ENCODE peak calls at places on chromosomes 12 and 14, in nine cellular contexts. One of them, this sample, is unnamed.

GRCh38 chr12:20004951-20005350 is 363.4 kb upstream of the PDE3A start:
- DNase-seq in tibial nerve: no peak
- DNase-seq in testis: no peak
- DNase-seq in upper lobe of left lung: no peak
- DNase-seq in IMR-90: peak; percentile 27
- DNase-seq in stomach: no peak
- DNase-seq in transverse colon: no peak
- DNase-seq in HCT116: no peak
- DNase-seq in right lobe of liver: no peak
- DNase-seq in this sample: no peak

GRCh38 chr12:5965950-5966383 is 20.9 kb upstream of the ANO2 start:
- DNase-seq in right lobe of liver: peak; percentile 70
- DNase-seq in testis: peak; percentile 66
- DNase-seq in tibial nerve: no peak
- DNase-seq in IMR-90: peak; percentile 34
- DNase-seq in stomach: peak; percentile 50
- DNase-seq in upper lobe of left lung: peak; percentile 41
- DNase-seq in HCT116: peak; percentile 28
- DNase-seq in transverse colon: peak; percentile 40
- DNase-seq in this sample: no peak

GRCh38 chr12:26044007-26044394 is 80.8 kb downstream of the BHLHE41 start:
- DNase-seq in IMR-90: peak; percentile 51
- DNase-seq in transverse colon: no peak
- DNase-seq in stomach: no peak
- DNase-seq in HCT116: no peak
- DNase-seq in upper lobe of left lung: no peak
- DNase-seq in testis: no peak
- DNase-seq in right lobe of liver: no peak
- DNase-seq in tibial nerve: no peak
- DNase-seq in this sample: no peak

GRCh38 chr14:99132821-99133562 is 139.0 kb downstream of the BCL11B start:
- DNase-seq in testis: no peak
- DNase-seq in stomach: peak; percentile 15
- DNase-seq in right lobe of liver: no peak
- DNase-seq in upper lobe of left lung: no peak
- DNase-seq in transverse colon: no peak
- DNase-seq in tibial nerve: no peak
- DNase-seq in HCT116: no peak
- DNase-seq in IMR-90: no peak
- DNase-seq in this sample: no peak

GRCh38 chr14:53144244-53144643 is 8.9 kb downstream of the DDHD1 start:
- DNase-seq in stomach: no peak
- DNase-seq in tibial nerve: no peak
- DNase-seq in testis: no peak
- DNase-seq in right lobe of liver: no peak
- DNase-seq in IMR-90: peak; percentile 39
- DNase-seq in HCT116: no peak
- DNase-seq in transverse colon: no peak
- DNase-seq in upper lobe of left lung: no peak
- DNase-seq in this sample: no peak

GRCh38 chr12:12224240-12224940 is 42.5 kb downstream of the LRP6 start:
- DNase-seq in stomach: no peak
- DNase-seq in upper lobe of left lung: no peak
- DNase-seq in IMR-90: peak; percentile 88
- DNase-seq in transverse colon: no peak
- DNase-seq in tibial nerve: no peak
- DNase-seq in HCT116: no peak
- DNase-seq in right lobe of liver: no peak
- DNase-seq in testis: no peak
- DNase-seq in this sample: no peak

GRCh38 chr14:84036863-84037262 is 1493.1 kb upstream of the FLRT2 start:
- DNase-seq in tibial nerve: no peak
- DNase-seq in stomach: no peak
- DNase-seq in IMR-90: peak; percentile 42
- DNase-seq in transverse colon: no peak
- DNase-seq in right lobe of liver: no peak
- DNase-seq in upper lobe of left lung: no peak
- DNase-seq in HCT116: no peak
- DNase-seq in testis: no peak
- DNase-seq in this sample: no peak

GRCh38 chr12:76976777-76977465 is 88.4 kb downstream of the E2F7 start:
- DNase-seq in upper lobe of left lung: no peak
- DNase-seq in IMR-90: no peak
- DNase-seq in stomach: no peak
- DNase-seq in right lobe of liver: no peak
- DNase-seq in HCT116: no peak
- DNase-seq in testis: no peak
- DNase-seq in transverse colon: no peak
- DNase-seq in tibial nerve: no peak
- DNase-seq in this sample: no peak

GRCh38 chr14:20969336-20969735 is 14.0 kb downstream of the RNASE2 start:
- DNase-seq in upper lobe of left lung: no peak
- DNase-seq in testis: no peak
- DNase-seq in IMR-90: no peak
- DNase-seq in HCT116: no peak
- DNase-seq in right lobe of liver: no peak
- DNase-seq in transverse colon: no peak
- DNase-seq in tibial nerve: no peak
- DNase-seq in stomach: no peak
- DNase-seq in this sample: no peak

GRCh38 chr14:64293976-64294671 is at the start of gene ESR2:
- DNase-seq in testis: peak; percentile 84
- DNase-seq in IMR-90: peak; percentile 36
- DNase-seq in transverse colon: peak; percentile 37
- DNase-seq in tibial nerve: no peak
- DNase-seq in right lobe of liver: peak; percentile 57
- DNase-seq in stomach: peak; percentile 31
- DNase-seq in HCT116: no peak
- DNase-seq in upper lobe of left lung: peak; percentile 88
- DNase-seq in this sample: no peak

GRCh38 chr12:54009171-54010052 is 627 bp downstream of the HOXC8 start:
- DNase-seq in testis: no peak
- DNase-seq in HCT116: no peak
- DNase-seq in upper lobe of left lung: peak; percentile 86
- DNase-seq in IMR-90: no peak
- DNase-seq in transverse colon: no peak
- DNase-seq in right lobe of liver: no peak
- DNase-seq in tibial nerve: no peak
- DNase-seq in stomach: no peak
- DNase-seq in this sample: no peak

DNA sequence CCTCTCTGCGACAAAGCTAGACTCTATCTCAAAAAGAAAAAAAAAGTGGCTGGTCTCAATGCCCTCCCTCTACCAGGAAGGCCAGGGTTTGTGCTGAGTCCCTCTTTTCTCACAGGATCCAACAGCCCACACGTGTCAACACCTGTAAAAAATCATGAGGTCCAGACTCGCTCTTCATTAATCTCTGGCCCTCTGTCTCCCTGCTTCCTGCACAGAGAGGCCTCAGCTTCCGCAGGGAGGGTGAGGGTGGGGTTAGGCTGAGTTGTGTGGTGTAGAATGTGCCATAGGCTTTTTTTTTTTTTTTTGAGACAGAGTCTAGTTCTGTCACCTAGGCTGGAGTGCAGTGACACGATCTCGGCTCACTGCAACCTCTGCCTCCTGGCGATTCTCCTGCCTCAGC is 6.1 kb downstream of the CFAP73 start:
- DNase-seq in testis: no peak
- DNase-seq in IMR-90: no peak
- DNase-seq in HCT116: no peak
- DNase-seq in stomach: no peak
- DNase-seq in right lobe of liver: no peak
- DNase-seq in tibial nerve: no peak
- DNase-seq in transverse colon: no peak
- DNase-seq in upper lobe of left lung: no peak
- DNase-seq in this sample: no peak
- H3K27me3 ChIP-seq in testis: no peaks in the 10 kb centered on the region
- H3K27me3 ChIP-seq in IMR-90: peaks cover 37% of the 10 kb centered on the region
- H3K27me3 ChIP-seq in HCT116: no peaks in the 10 kb centered on the region
- H3K27me3 ChIP-seq in stomach: peaks cover 40% of the 10 kb centered on the region
- H3K27me3 ChIP-seq in right lobe of liver: no peaks in the 10 kb centered on the region
- H3K27me3 ChIP-seq in tibial nerve: no peaks in the 10 kb centered on the region
- H3K27me3 ChIP-seq in transverse colon: peaks cover 50% of the 10 kb centered on the region
- H3K27me3 ChIP-seq in upper lobe of left lung: no peaks in the 10 kb centered on the region
- H3K27me3 ChIP-seq in this sample: peaks cover 54% of the 10 kb centered on the region

DNA sequence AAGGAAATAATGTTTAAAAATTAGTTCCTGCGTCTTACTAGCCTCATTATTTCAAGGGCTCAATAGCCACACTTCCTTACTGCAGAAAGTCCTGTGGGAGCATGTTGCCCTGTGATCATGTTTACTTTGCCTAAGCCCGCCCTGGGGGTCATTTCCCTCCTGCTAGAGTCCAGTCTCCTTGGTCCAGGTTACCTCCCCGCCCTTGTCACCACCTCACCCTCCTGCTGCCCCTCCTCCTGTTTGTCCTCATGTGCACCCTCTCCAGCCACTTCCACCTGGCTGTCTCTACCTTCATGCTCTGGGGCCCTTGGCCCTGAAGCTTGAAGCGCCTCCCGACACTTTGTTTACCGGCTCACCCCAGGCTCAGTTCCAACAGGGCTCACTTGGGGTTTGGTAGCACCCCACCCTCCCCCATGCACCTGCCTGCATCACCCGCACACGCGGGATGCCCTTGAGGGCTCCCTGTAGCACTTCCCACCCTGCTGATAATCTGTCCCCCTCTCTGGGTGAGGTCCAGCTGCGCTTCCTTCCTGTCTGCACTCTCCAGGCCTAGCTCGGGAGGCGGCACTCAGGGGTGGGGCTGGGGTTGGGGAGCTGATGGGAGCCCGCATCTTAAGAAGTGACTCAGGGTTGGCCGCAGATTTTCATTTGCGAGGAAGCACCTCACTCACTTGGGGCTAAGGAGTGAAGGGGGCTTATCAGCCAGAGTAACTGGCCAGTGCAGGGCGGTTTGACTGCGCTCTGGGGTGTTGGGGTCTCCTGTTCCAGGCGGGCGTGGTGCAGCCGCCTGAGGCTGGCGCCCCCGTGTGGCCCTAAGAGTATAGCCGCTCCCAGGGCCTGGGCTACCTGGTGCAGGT is 40.1 kb downstream of the SMIM41 start:
- DNase-seq in HCT116: peak; percentile 47
- DNase-seq in testis: peak; percentile 71
- DNase-seq in stomach: peak; percentile 77
- DNase-seq in upper lobe of left lung: peak; percentile 75
- DNase-seq in transverse colon: peak; percentile 47
- DNase-seq in tibial nerve: no peak
- DNase-seq in IMR-90: no peak
- DNase-seq in right lobe of liver: peak; percentile 88
- DNase-seq in this sample: no peak
- H3K4me3 ChIP-seq in HCT116: no peak overlapping the region
- H3K4me3 ChIP-seq in testis: no peak overlapping the region
- H3K4me3 ChIP-seq in stomach: no peak overlapping the region
- H3K4me3 ChIP-seq in upper lobe of left lung: no peak overlapping the region
- H3K4me3 ChIP-seq in transverse colon: no peak overlapping the region
- H3K4me3 ChIP-seq in tibial nerve: no peak overlapping the region
- H3K4me3 ChIP-seq in IMR-90: no peak overlapping the region
- H3K4me3 ChIP-seq in right lobe of liver: no peak overlapping the region
- H3K4me3 ChIP-seq in this sample: no peak overlapping the region

GRCh38 chr14:94328196-94328595 is 5.1 kb upstream of the SERPINA6 start:
- DNase-seq in testis: no peak
- DNase-seq in HCT116: no peak
- DNase-seq in stomach: no peak
- DNase-seq in transverse colon: no peak
- DNase-seq in tibial nerve: no peak
- DNase-seq in upper lobe of left lung: no peak
- DNase-seq in IMR-90: no peak
- DNase-seq in right lobe of liver: no peak
- DNase-seq in this sample: no peak

GRCh38 chr14:94317259-94317658 is 5.9 kb downstream of the SERPINA6 start:
- DNase-seq in upper lobe of left lung: no peak
- DNase-seq in tibial nerve: no peak
- DNase-seq in IMR-90: no peak
- DNase-seq in HCT116: no peak
- DNase-seq in transverse colon: peak; percentile 69
- DNase-seq in testis: no peak
- DNase-seq in stomach: no peak
- DNase-seq in right lobe of liver: peak; percentile 85
- DNase-seq in this sample: no peak

GRCh38 chr14:94321421-94322271 is 1.5 kb downstream of the SERPINA6 start:
- DNase-seq in tibial nerve: no peak
- DNase-seq in HCT116: no peak
- DNase-seq in upper lobe of left lung: no peak
- DNase-seq in right lobe of liver: peak; percentile 84
- DNase-seq in testis: no peak
- DNase-seq in IMR-90: no peak
- DNase-seq in stomach: no peak
- DNase-seq in transverse colon: no peak
- DNase-seq in this sample: no peak

GRCh38 chr14:94320243-94320642 is 2.9 kb downstream of the SERPINA6 start:
- DNase-seq in testis: no peak
- DNase-seq in stomach: no peak
- DNase-seq in transverse colon: peak; percentile 63
- DNase-seq in IMR-90: no peak
- DNase-seq in upper lobe of left lung: no peak
- DNase-seq in right lobe of liver: no peak
- DNase-seq in tibial nerve: no peak
- DNase-seq in HCT116: no peak
- DNase-seq in this sample: no peak

DNA sequence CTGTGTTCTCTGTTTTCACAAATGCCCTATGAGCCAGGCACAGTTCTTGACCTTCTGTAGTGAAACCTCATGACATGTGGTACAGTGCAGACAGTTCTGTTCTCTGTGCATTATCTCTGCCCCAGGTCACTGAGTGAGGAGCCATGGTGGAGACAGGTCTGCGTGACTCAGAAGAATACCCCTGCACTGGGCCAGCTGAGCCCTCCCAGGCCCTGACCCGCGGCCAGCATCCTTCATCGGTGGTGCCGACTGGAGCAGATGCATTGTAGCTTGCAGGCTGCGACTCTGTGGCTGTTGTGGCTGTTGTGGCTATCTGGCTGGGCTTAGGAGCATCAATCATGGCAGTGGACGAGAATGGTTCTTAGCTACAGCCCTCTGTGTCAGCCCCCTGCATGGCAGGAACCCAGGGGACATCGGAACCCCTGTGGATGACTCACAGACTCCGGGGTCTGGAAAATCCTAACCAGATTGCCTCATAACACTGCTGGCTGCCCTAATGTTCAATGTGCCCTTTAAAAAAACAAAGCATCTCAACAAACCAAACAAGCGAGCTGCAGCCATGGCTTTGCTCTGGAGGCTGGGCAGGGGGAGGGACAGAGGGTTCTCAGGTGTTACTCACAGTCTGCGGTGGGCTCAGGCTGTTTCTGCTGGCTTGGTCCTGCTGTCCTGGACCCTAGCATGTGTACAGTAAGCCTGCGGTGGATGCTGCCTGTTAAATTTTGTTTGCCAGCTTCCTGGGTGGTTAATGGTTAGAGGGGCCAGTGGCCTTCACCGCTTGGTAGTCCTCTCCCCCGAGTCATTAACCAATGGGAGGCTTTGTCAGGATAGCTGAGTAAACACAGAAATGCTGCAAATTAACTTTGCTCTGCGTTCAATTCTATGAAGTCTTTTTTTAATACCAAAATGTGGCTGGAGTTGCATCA is at the start of gene SERPINA6:
- DNase-seq in IMR-90: peak; percentile 22
- DNase-seq in right lobe of liver: peak; percentile 85
- DNase-seq in upper lobe of left lung: peak; percentile 45
- DNase-seq in tibial nerve: no peak
- DNase-seq in transverse colon: no peak
- DNase-seq in stomach: no peak
- DNase-seq in testis: no peak
- DNase-seq in HCT116: no peak
- DNase-seq in this sample: no peak
- TF ChIP-seq POLR2A in IMR-90: no peak
- TF ChIP-seq POLR2A in right lobe of liver: peak; percentile 65
- TF ChIP-seq POLR2A in upper lobe of left lung: no peak
- TF ChIP-seq POLR2A in tibial nerve: no peak
- TF ChIP-seq POLR2A in transverse colon: no peak
- TF ChIP-seq POLR2A in stomach: no peak
- TF ChIP-seq POLR2A in testis: no peak
- TF ChIP-seq POLR2A in HCT116: no peak
- TF ChIP-seq POLR2A in this sample: no peak

GRCh38 chr12:116876151-116876869 is 4.9 kb downstream of the HRK start:
- DNase-seq in upper lobe of left lung: no peak
- DNase-seq in transverse colon: no peak
- DNase-seq in IMR-90: no peak
- DNase-seq in HCT116: no peak
- DNase-seq in tibial nerve: no peak
- DNase-seq in right lobe of liver: no peak
- DNase-seq in stomach: no peak
- DNase-seq in testis: peak; percentile 80
- DNase-seq in this sample: no peak
- H3K27me3 ChIP-seq in upper lobe of left lung: no peaks in the 10 kb centered on the region
- H3K27me3 ChIP-seq in transverse colon: peaks cover 72% of the 10 kb centered on the region
- H3K27me3 ChIP-seq in IMR-90: peaks cover 61% of the 10 kb centered on the region
- H3K27me3 ChIP-seq in HCT116: no peaks in the 10 kb centered on the region
- H3K27me3 ChIP-seq in tibial nerve: no peaks in the 10 kb centered on the region
- H3K27me3 ChIP-seq in right lobe of liver: peaks cover 25% of the 10 kb centered on the region
- H3K27me3 ChIP-seq in stomach: peaks cover 54% of the 10 kb centered on the region
- H3K27me3 ChIP-seq in testis: no peaks in the 10 kb centered on the region
- H3K27me3 ChIP-seq in this sample: peaks cover 9% of the 10 kb centered on the region

This sample was measured in esophagus squamous epithelium.